ENCODE peak calls at places on chromosome 19, in nine cellular contexts. B is GM13976, K is fibroblast of lung, L is fibroblast of mammary gland, C is NCI-H1694, G is GM04504, I is progenitor cell of endocrine pancreas, R is MCF 10A, N is PC-9. T is an unnamed sample.

GRCh38 chr19:3057275-3057714 is 5.0 kb downstream of the TLE5 start:
- DNase-seq in G (no peak), B (no peak), C (peak), N (no peak), I (no peak), R (peak), K (peak), L (peak), T (no peak)

GRCh38 chr19:7386308-7386707 is 37.6 kb downstream of the ARHGEF18 start:
- DNase-seq in B (no peak), R (peak), N (peak), K (no peak), I (no peak), L (no peak), G (no peak), C (no peak), T (no peak)

GRCh38 chr19:17721821-17722220 is 2.5 kb downstream of the MAP1S start:
- DNase-seq in C (no peak), N (no peak), I (no peak), G (no peak), B (peak), K (no peak), L (peak), R (peak), T (no peak)

GRCh38 chr19:40165362-40165937 is 25.8 kb upstream of the MAP3K10 start:
- DNase-seq in R (peak), N (no peak), B (peak), K (peak), L (peak), C (peak), I (peak), G (peak), T (peak)

GRCh38 chr19:18502633-18503294 is 19.1 kb downstream of the ELL start:
- DNase-seq in B (no peak), I (no peak), L (no peak), C (no peak), N (no peak), G (no peak), K (no peak), R (no peak), T (no peak)

GRCh38 chr19:53463263-53463662 is 4.3 kb upstream of the ZNF813 start:
- DNase-seq in L (peak), R (no peak), B (no peak), G (peak), K (peak), N (no peak), I (no peak), C (no peak), T (no peak)

GRCh38 chr19:15252398-15253018 is 20.3 kb upstream of the EPHX3 start:
- DNase-seq in G (peak), N (no peak), K (peak), B (no peak), L (peak), I (no peak), C (peak), R (peak), T (peak)

GRCh38 chr19:47511128-47511517 is 3.7 kb downstream of the NAPA start:
- DNase-seq in I (no peak), G (no peak), R (no peak), C (no peak), K (no peak), B (no peak), N (no peak), L (peak), T (no peak)

GRCh38 chr19:42200116-42200740 is 17.2 kb downstream of the DEDD2 start:
- DNase-seq in R (no peak), B (no peak), N (no peak), I (no peak), G (no peak), C (no peak), K (no peak), L (no peak), T (no peak)

GRCh38 chr19:41701401-41702075 is 6.9 kb upstream of the CEACAM5 start:
- DNase-seq in K (no peak), C (no peak), L (no peak), R (peak), I (no peak), B (no peak), G (no peak), N (no peak), T (no peak)

GRCh38 chr19:18160792-18161690 is 8.1 kb downstream of the PIK3R2 start:
- DNase-seq in L (peak), I (peak), G (no peak), B (peak), K (peak), R (peak), N (no peak), C (no peak), T (peak)

GRCh38 chr19:57512845-57513244 is 13.1 kb downstream of the ZNF773 start:
- DNase-seq in I (no peak), G (no peak), K (peak), B (no peak), L (peak), R (no peak), C (no peak), N (no peak), T (no peak)

GRCh38 chr19:47315125-47315821 is 5.6 kb downstream of the C5AR1 start:
- DNase-seq in K (peak), B (no peak), R (peak), I (no peak), N (peak), G (peak), L (peak), C (no peak), T (no peak)